ENCODE peak calls at places on chromosome 12, in six cellular contexts. N is G401; R is kidney epithelial cell; O is GM13977; W is ACHN; J is stimulated activated CD4-positive, alpha-beta T cell treated with anti-CD3 and anti-CD28 coated beads, Interleukin-12 subunit alpha, Interleukin-12 subunit beta, amount 100 ng/mL, for 4 hours. I is an unnamed sample.

GRCh38 chr12:95224202-95225170 is 6.9 kb downstream of the VEZT start:
- DNase-seq in N (no peak), R (no peak), O (no peak), W (no peak), J (no peak), I (no peak)

GRCh38 chr12:122793685-122794106 is 19.3 kb downstream of the CCDC62 start:
- DNase-seq in N (peak), R (no peak), O (peak), W (peak), J (no peak), I (no peak)

GRCh38 chr12:26557326-26557725 is 275.7 kb downstream of the ITPR2 start:
- DNase-seq in N (no peak), R (no peak), O (no peak), W (no peak), J (no peak), I (no peak)

GRCh38 chr12:104022816-104023215 is 27.2 kb downstream of the GLT8D2 start:
- DNase-seq in N (no peak), R (no peak), O (no peak), W (no peak), J (no peak), I (no peak)

GRCh38 chr12:123049398-123050250 is 69.1 kb downstream of the ARL6IP4 start:
- DNase-seq in N (no peak), R (no peak), O (no peak), W (no peak), J (no peak), I (no peak)

GRCh38 chr12:121061831-121062230 is 22.8 kb upstream of the OASL start:
- DNase-seq in N (peak), R (no peak), O (no peak), W (peak), J (no peak), I (no peak)

GRCh38 chr12:116693259-116694227 is 44.3 kb downstream of the SPRING1 start:
- DNase-seq in N (peak), R (no peak), O (no peak), W (no peak), J (no peak), I (no peak)

GRCh38 chr12:2997989-2998670 is 38.9 kb downstream of the TEAD4 start:
- DNase-seq in N (peak), R (no peak), O (no peak), W (no peak), J (no peak), I (no peak)

GRCh38 chr12:115623764-115624334 is 653.6 kb downstream of the MED13L start:
- DNase-seq in N (no peak), R (no peak), O (no peak), W (no peak), J (no peak), I (no peak)

GRCh38 chr12:109937371-109937770 is 37.3 kb downstream of the TCHP start:
- DNase-seq in N (no peak), R (peak), O (no peak), W (no peak), J (no peak), I (no peak)

GRCh38 chr12:121023799-121024198 is 7.5 kb upstream of the C12orf43 start:
- DNase-seq in N (no peak), R (no peak), O (no peak), W (no peak), J (no peak), I (no peak)

GRCh38 chr12:31724597-31724996 is 4.2 kb downstream of the AMN1 start:
- DNase-seq in N (no peak), R (no peak), O (no peak), W (no peak), J (no peak), I (no peak)

GRCh38 chr12:67645571-67645970 is 3.0 kb upstream of the DYRK2 start:
- DNase-seq in N (no peak), R (no peak), O (no peak), W (no peak), J (no peak), I (no peak)

GRCh38 chr12:70444903-70445302 is 78.8 kb downstream of the KCNMB4 start:
- DNase-seq in N (no peak), R (no peak), O (no peak), W (no peak), J (no peak), I (no peak)

GRCh38 chr12:121637231-121637914 is 11.0 kb downstream of the ORAI1 start:
- DNase-seq in N (no peak), R (no peak), O (peak), W (no peak), J (peak), I (no peak)

GRCh38 chr12:111858186-111858585 is 16.2 kb downstream of the MAPKAPK5 start:
- DNase-seq in N (no peak), R (no peak), O (no peak), W (no peak), J (no peak), I (no peak)

GRCh38 chr12:131785763-131786330 is 42.3 kb upstream of the MMP17 start:
- DNase-seq in N (no peak), R (no peak), O (no peak), W (no peak), J (no peak), I (no peak)

GRCh38 chr12:126483145-126484068 is 1418.2 kb downstream of the AACS start:
- DNase-seq in N (no peak), R (peak), O (no peak), W (no peak), J (no peak), I (no peak)

GRCh38 chr12:92593734-92594402 is 108.9 kb upstream of the PLEKHG7 start:
- DNase-seq in N (no peak), R (peak), O (peak), W (peak), J (peak), I (no peak)

GRCh38 chr12:5524769-5525436 is 93.0 kb downstream of the NTF3 start:
- DNase-seq in N (no peak), R (no peak), O (no peak), W (no peak), J (no peak), I (no peak)

GRCh38 chr12:82438356-82438755 is 80.0 kb downstream of the METTL25 start:
- DNase-seq in N (no peak), R (no peak), O (peak), W (no peak), J (no peak), I (no peak)

GRCh38 chr12:125125271-125125670 is 60.0 kb downstream of the AACS start:
- DNase-seq in N (no peak), R (no peak), O (no peak), W (no peak), J (no peak), I (no peak)

GRCh38 chr12:97875064-97875463 is 412.5 kb downstream of the RMST start:
- DNase-seq in N (no peak), R (no peak), O (no peak), W (no peak), J (no peak), I (no peak)

GRCh38 chr12:19657401-19657800 is 218.1 kb downstream of the AEBP2 start:
- DNase-seq in N (no peak), R (no peak), O (no peak), W (no peak), J (no peak), I (no peak)

GRCh38 chr12:52617403-52617785 is 965 bp downstream of the KRT73 start:
- DNase-seq in N (no peak), R (no peak), O (no peak), W (no peak), J (no peak), I (no peak)

GRCh38 chr12:53591301-53592206 is 34.6 kb downstream of the ATF7 start:
- DNase-seq in N (peak), R (no peak), O (no peak), W (no peak), J (no peak), I (no peak)

GRCh38 chr12:108349245-108349644 is 10.1 kb upstream of the CMKLR1 start:
- DNase-seq in N (no peak), R (no peak), O (no peak), W (no peak), J (no peak), I (no peak)

GRCh38 chr12:104219908-104220404 is 4.4 kb downstream of the TXNRD1 start:
- DNase-seq in N (peak), R (peak), O (no peak), W (peak), J (peak), I (no peak)